ENCODE peak calls at places on chromosome 2, in six cellular contexts. One of them, this sample, is unnamed.

GRCh38 chr2:159432610-159433009 is 146.1 kb upstream of the WDSUB1 start:
- DNase-seq in fibroblast of lung: no peak
- DNase-seq in fibroblast of mammary gland: no peak
- DNase-seq in uterus: no peak
- DNase-seq in skeletal muscle cell: no peak
- DNase-seq in cardiac muscle cell: no peak
- DNase-seq in this sample: no peak

GRCh38 chr2:240622631-240623235 is 2.5 kb upstream of the GPR35 start:
- DNase-seq in fibroblast of lung: no peak
- DNase-seq in fibroblast of mammary gland: no peak
- DNase-seq in cardiac muscle cell: peak
- DNase-seq in uterus: no peak
- DNase-seq in skeletal muscle cell: no peak
- DNase-seq in this sample: no peak

GRCh38 chr2:236867441-236868260 is 218.0 kb upstream of the COPS8 start:
- DNase-seq in fibroblast of mammary gland: no peak
- DNase-seq in skeletal muscle cell: no peak
- DNase-seq in fibroblast of lung: peak
- DNase-seq in cardiac muscle cell: no peak
- DNase-seq in uterus: no peak
- DNase-seq in this sample: peak

GRCh38 chr2:218003265-218003950 is 613 bp upstream of the TNS1 start:
- DNase-seq in uterus: peak
- DNase-seq in skeletal muscle cell: peak
- DNase-seq in cardiac muscle cell: peak
- DNase-seq in fibroblast of lung: peak
- DNase-seq in fibroblast of mammary gland: peak
- DNase-seq in this sample: no peak

GRCh38 chr2:173521450-173522192 is 166.9 kb downstream of the CDCA7 start:
- DNase-seq in skeletal muscle cell: no peak
- DNase-seq in uterus: no peak
- DNase-seq in fibroblast of mammary gland: no peak
- DNase-seq in cardiac muscle cell: no peak
- DNase-seq in fibroblast of lung: peak
- DNase-seq in this sample: no peak

GRCh38 chr2:142938240-142938639 is 60.8 kb downstream of the KYNU start:
- DNase-seq in fibroblast of lung: no peak
- DNase-seq in fibroblast of mammary gland: no peak
- DNase-seq in skeletal muscle cell: no peak
- DNase-seq in uterus: no peak
- DNase-seq in cardiac muscle cell: no peak
- DNase-seq in this sample: no peak

GRCh38 chr2:240240017-240240416 is 99.6 kb upstream of the OTOS start:
- DNase-seq in uterus: no peak
- DNase-seq in cardiac muscle cell: no peak
- DNase-seq in fibroblast of mammary gland: no peak
- DNase-seq in fibroblast of lung: no peak
- DNase-seq in skeletal muscle cell: no peak
- DNase-seq in this sample: no peak

GRCh38 chr2:222747526-222748160 is 76.2 kb downstream of the MOGAT1 start:
- DNase-seq in fibroblast of mammary gland: no peak
- DNase-seq in skeletal muscle cell: no peak
- DNase-seq in uterus: no peak
- DNase-seq in fibroblast of lung: no peak
- DNase-seq in cardiac muscle cell: no peak
- DNase-seq in this sample: no peak

GRCh38 chr2:29293830-29294438 is 178.7 kb downstream of the CLIP4 start:
- DNase-seq in fibroblast of mammary gland: peak
- DNase-seq in cardiac muscle cell: peak
- DNase-seq in fibroblast of lung: peak
- DNase-seq in skeletal muscle cell: no peak
- DNase-seq in uterus: no peak
- DNase-seq in this sample: peak

GRCh38 chr2:217367464-217367863 is 507.6 kb upstream of the TNP1 start:
- DNase-seq in cardiac muscle cell: no peak
- DNase-seq in fibroblast of mammary gland: no peak
- DNase-seq in skeletal muscle cell: no peak
- DNase-seq in fibroblast of lung: peak
- DNase-seq in uterus: no peak
- DNase-seq in this sample: peak

GRCh38 chr2:33550206-33550605 is 48.9 kb downstream of the FAM98A start:
- DNase-seq in fibroblast of lung: no peak
- DNase-seq in uterus: no peak
- DNase-seq in cardiac muscle cell: no peak
- DNase-seq in fibroblast of mammary gland: no peak
- DNase-seq in skeletal muscle cell: no peak
- DNase-seq in this sample: no peak

GRCh38 chr2:127424598-127425379 is 6.6 kb downstream of the PROC start:
- DNase-seq in fibroblast of lung: no peak
- DNase-seq in cardiac muscle cell: no peak
- DNase-seq in skeletal muscle cell: no peak
- DNase-seq in uterus: no peak
- DNase-seq in fibroblast of mammary gland: peak
- DNase-seq in this sample: no peak

GRCh38 chr2:55118643-55119065 is 68.4 kb upstream of the RTN4 start:
- DNase-seq in skeletal muscle cell: no peak
- DNase-seq in uterus: no peak
- DNase-seq in fibroblast of lung: no peak
- DNase-seq in fibroblast of mammary gland: no peak
- DNase-seq in cardiac muscle cell: no peak
- DNase-seq in this sample: no peak

GRCh38 chr2:182642328-182642727 is 73.7 kb upstream of the DNAJC10 start:
- DNase-seq in skeletal muscle cell: no peak
- DNase-seq in cardiac muscle cell: peak
- DNase-seq in uterus: peak
- DNase-seq in fibroblast of mammary gland: peak
- DNase-seq in fibroblast of lung: peak
- DNase-seq in this sample: peak

GRCh38 chr2:174610243-174610995 is 12.8 kb upstream of the WIPF1 start:
- DNase-seq in fibroblast of mammary gland: peak
- DNase-seq in fibroblast of lung: peak
- DNase-seq in cardiac muscle cell: no peak
- DNase-seq in uterus: no peak
- DNase-seq in skeletal muscle cell: no peak
- DNase-seq in this sample: no peak

GRCh38 chr2:159094173-159094737 is 125.8 kb downstream of the TANC1 start:
- DNase-seq in cardiac muscle cell: peak
- DNase-seq in uterus: peak
- DNase-seq in fibroblast of lung: peak
- DNase-seq in skeletal muscle cell: no peak
- DNase-seq in fibroblast of mammary gland: peak
- DNase-seq in this sample: no peak

GRCh38 chr2:37109523-37109922 is 25.2 kb downstream of the GPATCH11 start:
- DNase-seq in uterus: no peak
- DNase-seq in skeletal muscle cell: no peak
- DNase-seq in cardiac muscle cell: no peak
- DNase-seq in fibroblast of mammary gland: no peak
- DNase-seq in fibroblast of lung: no peak
- DNase-seq in this sample: no peak

GRCh38 chr2:11330457-11331142 is 13.8 kb downstream of the ROCK2 start:
- DNase-seq in fibroblast of lung: no peak
- DNase-seq in cardiac muscle cell: no peak
- DNase-seq in skeletal muscle cell: no peak
- DNase-seq in uterus: no peak
- DNase-seq in fibroblast of mammary gland: peak
- DNase-seq in this sample: no peak

DNA sequence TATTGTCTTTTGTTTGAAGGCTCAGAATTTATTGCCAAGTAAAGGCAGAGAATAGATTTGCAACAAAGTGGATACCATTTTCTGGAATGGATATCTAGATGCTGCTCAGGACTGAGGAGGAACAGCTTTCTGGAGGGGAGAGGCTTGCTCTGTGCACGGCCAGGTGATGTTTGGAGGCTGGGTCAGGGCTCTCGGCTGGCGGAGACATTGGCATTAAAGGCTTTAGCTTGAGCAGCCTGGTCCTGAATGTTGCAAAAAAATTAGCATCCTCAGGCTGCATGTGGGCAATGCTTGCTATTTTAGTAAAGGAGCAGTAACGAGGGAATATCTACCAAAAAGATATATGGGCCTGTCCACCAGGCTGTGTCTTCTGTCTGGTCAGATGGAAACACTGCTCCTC is 20.4 kb downstream of the RNF144A start:
- DNase-seq in cardiac muscle cell: no peak
- DNase-seq in fibroblast of mammary gland: no peak
- DNase-seq in skeletal muscle cell: no peak
- DNase-seq in uterus: no peak
- DNase-seq in fibroblast of lung: no peak
- DNase-seq in this sample: no peak
- H3K4me3 ChIP-seq in cardiac muscle cell: no peak
- H3K4me3 ChIP-seq in fibroblast of mammary gland: no peak
- H3K4me3 ChIP-seq in skeletal muscle cell: no peak
- H3K4me3 ChIP-seq in uterus: no peak
- H3K4me3 ChIP-seq in fibroblast of lung: no peak
- H3K4me3 ChIP-seq in this sample: no peak

DNA sequence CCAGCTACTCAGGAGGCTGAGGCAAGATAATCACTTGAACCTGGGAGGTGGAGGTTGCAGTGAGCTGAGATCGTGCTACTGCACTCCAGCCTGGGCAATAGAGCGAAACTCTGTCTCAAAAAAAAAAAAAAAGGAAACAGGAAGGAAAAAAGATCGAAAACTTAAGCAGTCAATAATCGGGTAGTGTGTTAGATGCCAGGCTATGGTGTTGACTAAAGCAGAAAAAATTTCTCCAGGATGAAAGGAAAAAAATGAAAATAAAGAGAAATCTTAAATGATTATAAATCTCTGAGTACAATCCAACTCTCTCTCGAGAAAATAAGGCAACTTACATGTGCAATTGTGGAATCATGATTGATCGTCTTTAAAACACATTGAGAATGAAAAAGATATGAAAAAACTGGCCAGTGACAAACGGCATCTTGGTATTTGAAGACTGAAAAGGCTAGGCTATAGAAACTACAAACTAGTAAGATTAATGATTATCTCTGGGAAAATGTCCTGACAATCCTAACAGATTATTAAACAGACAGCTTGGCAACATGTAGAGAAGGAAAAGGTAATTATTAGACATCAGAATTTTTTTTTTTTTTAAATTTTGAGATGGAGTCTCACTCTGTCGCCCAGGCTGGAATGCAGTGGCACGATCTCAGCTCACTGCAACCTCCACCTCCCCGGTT is 16.3 kb upstream of the EPHA4 start:
- DNase-seq in uterus: no peak
- DNase-seq in skeletal muscle cell: no peak
- DNase-seq in cardiac muscle cell: no peak
- DNase-seq in fibroblast of lung: no peak
- DNase-seq in fibroblast of mammary gland: no peak
- DNase-seq in this sample: no peak
- H3K4me3 ChIP-seq in uterus: no peak
- H3K4me3 ChIP-seq in skeletal muscle cell: no peak
- H3K4me3 ChIP-seq in cardiac muscle cell: no peak
- H3K4me3 ChIP-seq in fibroblast of lung: no peak
- H3K4me3 ChIP-seq in fibroblast of mammary gland: no peak
- H3K4me3 ChIP-seq in this sample: no peak

DNA sequence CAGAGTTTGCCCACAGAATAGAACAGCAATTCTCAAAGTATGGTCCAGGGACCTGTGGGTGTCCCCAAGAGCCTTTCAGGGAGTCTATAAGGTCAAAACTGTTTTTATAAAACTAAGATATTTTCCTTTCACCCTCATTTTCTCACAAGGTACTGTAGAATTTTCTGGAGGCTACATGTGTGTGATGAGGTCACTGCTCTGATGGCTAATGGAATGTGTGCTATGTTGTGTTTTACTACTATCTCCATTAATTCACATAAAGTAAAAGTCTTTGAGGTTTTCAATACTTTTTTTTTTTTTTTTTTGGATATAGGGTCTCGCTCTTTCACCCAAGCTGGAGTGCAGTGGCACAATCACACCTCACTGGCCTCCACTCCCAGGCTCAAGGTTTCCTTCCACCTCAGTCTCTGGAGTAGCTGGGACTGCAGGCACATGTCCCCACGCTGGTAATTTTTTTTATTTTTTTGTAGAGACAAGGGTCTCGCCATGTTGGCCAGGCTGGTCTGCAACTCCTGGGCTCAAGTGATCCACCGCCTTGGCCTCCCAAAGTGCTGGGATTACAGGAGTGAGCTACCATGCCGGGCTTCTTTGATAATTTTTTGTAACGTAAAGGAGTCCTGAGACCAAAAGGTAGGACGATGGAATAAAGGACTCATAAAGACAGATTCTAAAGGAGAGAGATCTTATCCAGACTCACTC is 1.8 kb downstream of the TRABD2A start:
- DNase-seq in fibroblast of lung: no peak
- DNase-seq in skeletal muscle cell: no peak
- DNase-seq in uterus: no peak
- DNase-seq in fibroblast of mammary gland: no peak
- DNase-seq in cardiac muscle cell: no peak
- DNase-seq in this sample: no peak
- H3K4me3 ChIP-seq in fibroblast of lung: peak
- H3K4me3 ChIP-seq in skeletal muscle cell: peak
- H3K4me3 ChIP-seq in uterus: no peak
- H3K4me3 ChIP-seq in fibroblast of mammary gland: no peak
- H3K4me3 ChIP-seq in cardiac muscle cell: no peak
- H3K4me3 ChIP-seq in this sample: no peak

GRCh38 chr2:225041871-225042799 is at the start of gene DOCK10:
- DNase-seq in fibroblast of mammary gland: peak
- DNase-seq in skeletal muscle cell: peak
- DNase-seq in fibroblast of lung: peak
- DNase-seq in uterus: no peak
- DNase-seq in cardiac muscle cell: peak
- DNase-seq in this sample: peak
- H3K4me3 ChIP-seq in fibroblast of mammary gland: peak
- H3K4me3 ChIP-seq in skeletal muscle cell: peak
- H3K4me3 ChIP-seq in fibroblast of lung: peak
- H3K4me3 ChIP-seq in uterus: peak
- H3K4me3 ChIP-seq in cardiac muscle cell: peak
- H3K4me3 ChIP-seq in this sample: peak

DNA sequence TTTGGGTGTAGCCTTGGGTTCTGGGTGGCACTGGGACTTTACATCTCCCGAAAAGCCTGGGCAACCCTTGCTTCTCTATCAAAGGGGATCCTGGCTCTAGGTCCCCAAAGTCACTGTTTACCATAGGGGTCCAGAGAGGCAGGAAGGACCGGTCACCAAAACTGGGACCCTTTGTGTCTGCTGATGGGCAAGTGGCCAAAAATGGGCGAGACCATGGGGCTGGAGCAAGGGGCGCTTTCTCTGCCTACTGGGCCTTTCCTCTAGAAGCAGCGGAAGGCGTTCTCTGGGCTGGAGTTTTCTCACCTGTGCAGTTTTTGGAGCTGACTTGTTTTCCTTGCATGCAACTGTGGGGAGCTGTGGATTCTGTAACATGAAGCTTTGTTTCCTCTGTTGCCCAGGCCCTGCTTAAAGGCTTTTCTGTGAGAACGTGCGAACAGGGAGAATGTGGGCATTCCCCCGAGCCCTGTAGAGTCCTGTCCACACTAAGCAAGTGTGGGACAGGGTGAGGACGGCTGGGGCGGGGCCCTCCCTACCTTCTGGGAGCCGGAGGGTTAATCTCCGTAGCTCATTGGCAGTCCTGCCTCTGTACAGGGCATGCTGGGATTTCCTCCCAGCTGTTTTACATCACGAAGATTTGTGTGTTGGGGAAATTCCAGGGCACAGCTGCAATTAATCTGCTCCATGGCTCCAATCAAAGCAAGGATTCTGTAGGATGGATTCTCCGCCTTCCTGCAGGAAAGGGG is 50.2 kb downstream of the TGOLN2 start:
- DNase-seq in fibroblast of lung: peak
- DNase-seq in uterus: peak
- DNase-seq in skeletal muscle cell: peak
- DNase-seq in cardiac muscle cell: peak
- DNase-seq in fibroblast of mammary gland: peak
- DNase-seq in this sample: peak
- H3K4me3 ChIP-seq in fibroblast of lung: peak
- H3K4me3 ChIP-seq in uterus: no peak
- H3K4me3 ChIP-seq in skeletal muscle cell: no peak
- H3K4me3 ChIP-seq in cardiac muscle cell: no peak
- H3K4me3 ChIP-seq in fibroblast of mammary gland: peak
- H3K4me3 ChIP-seq in this sample: no peak